ENCODE peak calls at places on chromosomes 11 and 22, in eight cellular contexts. U, R, W, L, A, X, G and D are unnamed samples.

GRCh38 chr11:83680351-83680750 is 394.2 kb upstream of the CCDC90B start:
- DNase-seq in U (no peak), R (no peak), W (no peak), L (no peak), A (no peak), X (no peak), G (no peak), D (no peak)

GRCh38 chr11:83970061-83970671 is 684.0 kb upstream of the CCDC90B start:
- DNase-seq in U (no peak), R (no peak), W (peak), L (no peak), A (no peak), X (no peak), G (no peak), D (peak)

GRCh38 chr22:39534092-39534506 is 1.6 kb upstream of the RPS19BP1 start:
- DNase-seq in U (peak), R (no peak), W (peak), L (no peak), A (no peak), X (no peak), G (no peak), D (no peak)

GRCh38 chr22:45731041-45731797 is 59.6 kb downstream of the ATXN10 start:
- DNase-seq in U (no peak), R (no peak), W (no peak), L (no peak), A (peak), X (no peak), G (no peak), D (no peak)

GRCh38 chr11:130806746-130807145 is 109.5 kb downstream of the SNX19 start:
- DNase-seq in U (no peak), R (no peak), W (peak), L (no peak), A (no peak), X (no peak), G (no peak), D (no peak)

GRCh38 chr11:128470081-128470480 is 117.3 kb downstream of the ETS1 start:
- DNase-seq in U (no peak), R (no peak), W (peak), L (no peak), A (no peak), X (no peak), G (peak), D (no peak)

GRCh38 chr22:38455530-38456271 is 702 bp upstream of the KCNJ4 start:
- DNase-seq in U (no peak), R (no peak), W (peak), L (no peak), A (no peak), X (no peak), G (peak), D (no peak)

GRCh38 chr11:67418476-67419281 is 3.2 kb downstream of the CARNS1 start:
- DNase-seq in U (no peak), R (no peak), W (no peak), L (peak), A (no peak), X (no peak), G (no peak), D (no peak)

GRCh38 chr11:30342736-30343166 is 19.8 kb downstream of the ARL14EP start:
- DNase-seq in U (no peak), R (no peak), W (peak), L (no peak), A (no peak), X (no peak), G (peak), D (no peak)

GRCh38 chr22:48316245-48316875 is 1511.3 kb downstream of the BRD1 start:
- DNase-seq in U (peak), R (no peak), W (no peak), L (no peak), A (no peak), X (no peak), G (no peak), D (no peak)

GRCh38 chr22:36873614-36874308 is 13.0 kb downstream of the NCF4 start:
- DNase-seq in U (no peak), R (peak), W (peak), L (no peak), A (peak), X (peak), G (peak), D (no peak)

GRCh38 chr11:2775626-2776350 is 76.0 kb upstream of the KCNQ1OT1 start:
- DNase-seq in U (peak), R (peak), W (no peak), L (no peak), A (no peak), X (no peak), G (no peak), D (no peak)

GRCh38 chr22:43828711-43829447 is 16.8 kb upstream of the EFCAB6 start:
- DNase-seq in U (peak), R (peak), W (no peak), L (peak), A (peak), X (no peak), G (no peak), D (no peak)

GRCh38 chr11:73188301-73188700 is 29.8 kb upstream of the P2RY2 start:
- DNase-seq in U (no peak), R (no peak), W (no peak), L (peak), A (peak), X (no peak), G (no peak), D (no peak)

GRCh38 chr11:105673089-105673488 is 63.2 kb downstream of the GRIA4 start:
- DNase-seq in U (no peak), R (no peak), W (peak), L (no peak), A (peak), X (peak), G (peak), D (peak)

GRCh38 chr22:48192071-48192470 is 1429.6 kb downstream of the TBC1D22A start:
- DNase-seq in U (no peak), R (no peak), W (no peak), L (no peak), A (no peak), X (no peak), G (no peak), D (no peak)

GRCh38 chr11:61069427-61069826 is 32.9 kb upstream of the CD5 start:
- DNase-seq in U (no peak), R (no peak), W (no peak), L (no peak), A (no peak), X (no peak), G (no peak), D (no peak)

DNA sequence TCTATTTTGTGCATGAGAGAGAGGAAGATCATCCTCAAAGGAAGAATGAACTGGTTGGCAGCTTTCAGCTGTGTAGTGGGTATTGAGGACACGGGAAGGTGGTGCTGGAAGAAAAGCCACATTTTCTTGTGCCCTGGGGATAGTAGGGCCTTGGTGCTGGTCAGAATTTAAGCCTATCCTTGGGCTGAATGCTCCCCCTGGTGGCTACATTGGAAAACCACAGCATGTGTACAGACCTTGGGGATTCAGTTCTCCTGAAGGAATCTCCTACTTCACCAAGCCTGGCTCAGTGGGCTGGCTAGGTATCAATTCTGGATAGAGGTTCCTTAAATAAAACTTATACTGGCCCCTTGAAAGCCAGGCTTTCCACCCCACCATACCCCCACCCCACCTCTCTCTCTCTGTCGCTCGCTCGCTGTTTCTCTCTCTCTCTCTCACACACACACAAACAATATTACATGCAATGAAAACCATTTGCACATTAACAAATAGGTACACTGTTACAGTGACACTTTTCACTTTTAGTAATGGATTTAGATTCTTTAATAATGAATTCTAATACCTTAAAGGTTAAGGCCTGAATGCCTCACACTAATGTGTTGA is 2.8 kb upstream of the OR51M1 start:
- DNase-seq in U (no peak), R (peak), W (peak), L (peak), A (peak), X (peak), G (peak), D (no peak)
- TF ChIP-seq CTCF in U (no peak), R (peak), W (peak), L (peak), A (peak), X (peak), G (peak), D (peak)

GRCh38 chr11:13486926-13487660 is 8.7 kb downstream of the PTH start:
- DNase-seq in U (peak), R (peak), W (peak), L (peak), A (peak), X (no peak), G (peak), D (no peak)
- H3K4me3 ChIP-seq in U (no peak), R (no peak), W (peak), L (peak), A (no peak), X (no peak), G (no peak), D (no peak)

DNA sequence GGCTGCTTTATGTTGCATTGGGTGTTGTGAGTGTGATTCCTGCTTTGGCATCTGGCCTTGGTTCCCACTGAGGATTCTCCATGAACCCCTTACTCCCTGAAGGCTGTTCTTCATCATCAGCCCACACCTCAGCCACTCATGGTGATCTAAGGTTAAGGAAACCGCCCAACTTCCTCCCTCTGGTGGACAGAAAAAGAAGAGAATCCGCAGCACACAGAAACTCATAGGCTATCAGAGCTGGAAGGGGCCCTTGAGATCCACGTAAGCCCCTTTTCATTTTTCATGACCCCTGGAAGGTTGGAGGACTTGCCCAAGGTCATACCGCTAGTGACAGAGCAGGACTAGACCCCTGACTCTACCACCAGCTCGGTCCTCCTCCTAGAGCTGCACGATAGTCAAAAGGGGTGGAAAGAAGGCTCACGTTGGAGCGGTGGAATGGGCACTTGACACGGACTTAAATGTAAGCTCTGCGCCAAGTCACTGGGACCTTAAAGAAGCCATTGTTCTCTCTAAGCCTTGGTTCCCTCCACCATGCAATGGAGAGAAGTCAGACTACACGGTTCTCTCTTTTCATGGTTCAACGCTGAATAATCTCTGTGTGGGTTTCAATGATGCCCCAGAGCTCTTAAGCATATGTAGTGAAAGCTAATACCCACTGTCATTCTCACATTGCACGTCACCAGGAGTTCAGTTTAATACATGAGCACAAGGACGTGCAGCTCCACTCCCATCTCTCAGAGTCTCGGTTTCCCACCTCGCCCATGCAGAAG is 83.6 kb upstream of the CRTAM start:
- DNase-seq in U (no peak), R (no peak), W (peak), L (no peak), A (no peak), X (no peak), G (peak), D (no peak)
- TF ChIP-seq CTCF in U (no peak), R (no peak), W (peak), L (peak), A (peak), X (peak), G (peak), D (peak)

DNA sequence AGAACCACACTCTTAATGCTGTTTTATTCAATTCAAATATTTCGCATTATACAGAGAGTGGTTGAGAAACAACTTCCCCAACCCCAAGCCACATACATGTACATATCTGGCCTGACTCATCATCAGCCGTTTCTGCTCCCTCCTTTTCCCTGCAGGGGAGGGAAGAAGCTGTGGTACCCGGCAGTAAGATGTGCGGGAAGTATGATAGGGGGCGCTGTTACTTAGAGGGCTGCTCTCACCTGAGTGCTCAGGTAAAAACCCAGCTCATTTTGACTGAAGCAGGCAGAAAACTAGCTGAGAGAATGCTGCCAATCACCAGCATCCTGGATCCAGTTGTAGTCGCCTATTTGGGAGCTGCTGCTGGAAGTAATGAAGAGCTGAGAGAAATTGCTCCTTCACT is 85.6 kb downstream of the NELL1 start:
- DNase-seq in U (no peak), R (no peak), W (peak), L (no peak), A (no peak), X (no peak), G (peak), D (no peak)
- H3K4me3 ChIP-seq in U (no peak), R (no peak), W (no peak), L (no peak), A (no peak), X (no peak), G (no peak), D (no peak)

GRCh38 chr11:27722117-27722844 is 22.0 kb upstream of the BDNF start:
- DNase-seq in U (no peak), R (no peak), W (peak), L (no peak), A (peak), X (no peak), G (no peak), D (no peak)

GRCh38 chr11:27721505-27722116 is 21.4 kb upstream of the BDNF start:
- DNase-seq in U (no peak), R (no peak), W (no peak), L (no peak), A (no peak), X (no peak), G (no peak), D (no peak)

GRCh38 chr11:27719575-27719925 is 19.3 kb upstream of the BDNF start:
- DNase-seq in U (no peak), R (no peak), W (no peak), L (no peak), A (no peak), X (no peak), G (no peak), D (no peak)

GRCh38 chr11:27718853-27719574 is 18.8 kb upstream of the BDNF start:
- DNase-seq in U (no peak), R (no peak), W (no peak), L (peak), A (peak), X (no peak), G (no peak), D (no peak)

GRCh38 chr11:27720277-27720830 is 20.1 kb upstream of the BDNF start:
- DNase-seq in U (peak), R (no peak), W (peak), L (no peak), A (peak), X (no peak), G (no peak), D (no peak)
- TF ChIP-seq CTCF in U (no peak), R (no peak), W (no peak), L (no peak), A (peak), X (peak), G (no peak), D (peak)

DNA sequence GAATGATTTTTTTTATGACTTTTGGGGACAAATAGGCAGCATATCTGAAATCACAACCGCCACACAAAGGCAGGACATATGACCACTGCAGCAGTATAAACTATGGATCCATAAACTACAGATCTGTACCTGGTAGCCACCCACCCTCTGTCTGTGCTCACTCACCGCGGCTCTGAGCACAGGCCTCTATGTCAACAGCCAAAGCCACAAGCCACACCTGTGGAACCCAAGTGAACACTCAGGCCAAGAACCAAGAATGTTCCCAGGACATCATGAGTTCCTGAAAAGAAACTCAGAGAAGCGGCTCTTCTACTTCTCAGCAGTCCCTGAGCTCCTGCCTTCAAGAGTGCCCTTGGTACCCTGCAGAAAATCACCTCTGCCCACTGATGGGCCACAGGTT is 22.4 kb downstream of the PISD start:
- DNase-seq in U (no peak), R (no peak), W (peak), L (no peak), A (no peak), X (no peak), G (no peak), D (no peak)
- H3K4me3 ChIP-seq in U (no peak), R (no peak), W (peak), L (no peak), A (no peak), X (no peak), G (no peak), D (no peak)

GRCh38 chr11:115581871-115582639 is 77.8 kb upstream of the CADM1 start:
- DNase-seq in U (no peak), R (no peak), W (no peak), L (no peak), A (no peak), X (no peak), G (no peak), D (no peak)
- TF ChIP-seq CTCF in U (no peak), R (no peak), W (no peak), L (no peak), A (no peak), X (peak), G (no peak), D (peak)